ENCODE peak calls at places on chromosomes 5 and 9, in five cellular contexts. G, Q, B, K and D are unnamed samples. For H3K4me1, the result is how much of the 10 kb centered on the place peaks cover.

GRCh38 chr5:175821790-175822211 is 49.6 kb upstream of the CPLX2 start:
- DNase-seq in Q (no peak), G (no peak), B (no peak), K (no peak), D (no peak)

GRCh38 chr5:168295574-168296201 is 4.2 kb downstream of the WWC1 start:
- DNase-seq in K (peak), G (peak), Q (peak), B (peak), D (no peak)

GRCh38 chr9:69036319-69036718 is 767 bp downstream of the FXN start:
- DNase-seq in Q (no peak), K (no peak), G (no peak), B (peak), D (no peak)

GRCh38 chr5:14004598-14005394 is 60.3 kb upstream of the DNAH5 start:
- DNase-seq in Q (no peak), K (no peak), G (no peak), B (peak), D (no peak)

GRCh38 chr5:53779541-53779981 is 219.1 kb downstream of the NDUFS4 start:
- DNase-seq in K (peak), G (peak), B (peak), Q (no peak), D (peak)

GRCh38 chr5:16574789-16575785 is 41.7 kb downstream of the RETREG1 start:
- DNase-seq in B (peak), G (peak), K (no peak), Q (no peak), D (no peak)

GRCh38 chr5:129361441-129362025 is 98.6 kb upstream of the ADAMTS19 start:
- DNase-seq in K (no peak), Q (no peak), G (peak), B (peak), D (no peak)

GRCh38 chr5:133512896-133513295 is 99.4 kb downstream of the FSTL4 start:
- DNase-seq in K (no peak), B (no peak), G (no peak), Q (no peak), D (no peak)

GRCh38 chr5:2130361-2130760 is 247.6 kb upstream of the IRX4 start:
- DNase-seq in Q (no peak), G (no peak), B (no peak), K (no peak), D (no peak)

GRCh38 chr9:83535736-83536135 is 2.5 kb downstream of the FRMD3 start:
- DNase-seq in Q (no peak), G (no peak), K (no peak), B (no peak), D (peak)

GRCh38 chr5:117892360-117892759 is 1096.0 kb downstream of the DTWD2 start:
- DNase-seq in G (no peak), K (no peak), B (no peak), Q (no peak), D (no peak)

GRCh38 chr5:1555011-1555807 is 31.4 kb upstream of the LPCAT1 start:
- DNase-seq in G (no peak), B (peak), Q (peak), K (no peak), D (peak)

GRCh38 chr5:101782352-101783087 is 513.6 kb downstream of the SLCO4C1 start:
- DNase-seq in B (no peak), Q (no peak), G (no peak), K (no peak), D (no peak)

GRCh38 chr9:130931508-130932150 is 7.4 kb downstream of the FIBCD1 start:
- DNase-seq in G (no peak), B (no peak), K (no peak), Q (no peak), D (no peak)

GRCh38 chr9:74742792-74743389 is 144.8 kb downstream of the TRPM6 start:
- DNase-seq in G (peak), K (no peak), B (peak), Q (no peak), D (peak)

GRCh38 chr5:157924931-157925729 is 66.2 kb upstream of the CLINT1 start:
- DNase-seq in B (no peak), G (no peak), K (no peak), Q (no peak), D (no peak)

GRCh38 chr5:42720242-42720641 is 36.4 kb upstream of the CCDC152 start:
- DNase-seq in B (no peak), G (peak), K (no peak), Q (no peak), D (no peak)

GRCh38 chr5:124920909-124921666 is 174.6 kb upstream of the ZNF608 start:
- DNase-seq in B (no peak), K (no peak), Q (no peak), G (no peak), D (no peak)

GRCh38 chr9:99977042-99977792 is 70.8 kb downstream of the STX17 start:
- DNase-seq in Q (no peak), K (no peak), B (no peak), G (no peak), D (no peak)

GRCh38 chr5:51582871-51583384 is 199.7 kb downstream of the ISL1 start:
- DNase-seq in G (no peak), B (no peak), K (no peak), Q (no peak), D (no peak)

GRCh38 chr9:138020120-138020794 is 142.7 kb downstream of the CACNA1B start:
- DNase-seq in G (no peak), B (no peak), Q (peak), K (no peak), D (no peak)

GRCh38 chr5:111742595-111742994 is 14.4 kb downstream of the NREP start:
- DNase-seq in Q (no peak), K (no peak), B (peak), G (no peak), D (no peak)

GRCh38 chr5:111743993-111744392 is 13.0 kb downstream of the NREP start:
- DNase-seq in G (no peak), B (peak), Q (no peak), K (no peak), D (no peak)

GRCh38 chr5:111743521-111743920 is 13.5 kb downstream of the NREP start:
- DNase-seq in B (no peak), K (no peak), G (no peak), Q (no peak), D (no peak)

GRCh38 chr5:111745075-111745474 is 11.9 kb downstream of the NREP start:
- DNase-seq in Q (no peak), B (no peak), K (no peak), G (no peak), D (no peak)

DNA sequence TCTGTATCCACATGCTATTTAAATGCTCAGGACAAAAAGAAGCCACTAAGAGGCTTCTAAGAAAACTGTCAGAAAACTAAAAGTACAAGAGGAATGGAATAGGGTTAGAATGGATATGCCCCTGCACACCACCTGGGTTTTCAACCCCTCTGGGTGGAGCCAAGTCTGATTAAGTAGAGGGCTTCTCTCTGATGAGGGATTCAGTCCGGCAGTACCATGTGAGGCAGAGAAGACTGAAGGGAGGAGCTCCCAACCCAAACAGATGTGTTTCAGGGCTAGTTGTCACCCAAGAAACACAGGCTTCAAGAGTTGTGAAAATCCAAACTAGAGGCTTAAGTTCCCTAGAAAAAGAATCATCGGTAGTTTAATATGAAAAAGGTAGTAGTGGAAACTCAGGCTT is 12.5 kb downstream of the NREP start:
- DNase-seq in K (no peak), B (no peak), G (no peak), Q (no peak), D (no peak)
- H3K4me1 ChIP-seq in K (under half), B (under half), G (under half), Q (under half), D (under half)

GRCh38 chr9:117706421-117707150 is 2.4 kb downstream of the TLR4 start:
- DNase-seq in B (no peak), K (no peak), Q (no peak), G (no peak), D (no peak)
- H3K4me3 ChIP-seq in B (no peak), K (peak), Q (peak), G (no peak), D (no peak)

DNA sequence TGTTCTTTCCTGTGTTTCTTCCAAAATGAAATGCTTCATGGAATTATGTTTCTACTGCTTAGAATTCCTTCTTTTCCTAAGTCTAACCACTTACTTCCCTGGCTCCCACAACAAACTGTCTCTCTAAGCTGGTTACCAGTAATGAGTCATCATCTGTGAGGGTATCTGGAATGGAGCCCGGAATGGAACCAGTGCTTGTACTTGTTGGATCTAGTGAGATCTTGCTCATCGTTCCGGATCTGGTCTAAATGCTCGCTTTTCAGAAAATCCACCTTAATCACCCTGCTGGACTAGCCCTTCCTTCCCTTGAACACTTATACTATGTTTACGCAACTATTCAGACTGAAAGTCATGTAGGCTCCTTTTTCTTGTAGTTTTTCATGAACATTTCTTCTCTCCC is 184.8 kb downstream of the PBX3 start:
- DNase-seq in Q (no peak), B (peak), K (no peak), G (peak), D (peak)
- H3K27ac ChIP-seq in Q (no peak), B (no peak), K (no peak), G (no peak), D (no peak)

GRCh38 chr5:139642213-139642612 is 5.9 kb upstream of the CXXC5 start:
- DNase-seq in K (peak), B (no peak), G (no peak), Q (no peak), D (no peak)
- H3K4me1 ChIP-seq in K (half or more), B (under half), G (under half), Q (under half), D (under half)

GRCh38 chr9:127395491-127396252 is 1.3 kb upstream of the SLC2A8 start:
- DNase-seq in K (no peak), B (no peak), Q (no peak), G (no peak), D (no peak)
- H3K4me3 ChIP-seq in K (peak), B (no peak), Q (peak), G (no peak), D (no peak)